ENCODE peak calls at places on chromosomes 6 and 20, in seven cellular contexts. Z, V, D, I, M, Y and K are unnamed samples.

GRCh38 chr6:170011233-170012142 is 260.1 kb downstream of the ERMARD start:
- DNase-seq in M (no peak), Z (no peak), I (no peak), V (no peak), D (no peak), Y (no peak), K (no peak)

GRCh38 chr6:105509506-105510331 is 106.8 kb upstream of the PREP start:
- DNase-seq in V (no peak), Y (no peak), Z (no peak), M (no peak), D (peak; percentile 72), I (no peak), K (no peak)

GRCh38 chr20:23159256-23159922 is 73.3 kb upstream of the CD93 start:
- DNase-seq in M (no peak), V (no peak), Y (no peak), I (no peak), Z (no peak), D (peak; percentile 51), K (no peak)

GRCh38 chr6:17505767-17506280 is 94.3 kb upstream of the FAM8A1 start:
- DNase-seq in Z (no peak), M (no peak), V (no peak), D (peak; percentile 21), I (no peak), Y (no peak), K (no peak)

GRCh38 chr6:166330612-166331011 is 11.7 kb downstream of the SFT2D1 start:
- DNase-seq in D (no peak), V (no peak), I (no peak), Y (no peak), Z (no peak), M (no peak), K (no peak)

GRCh38 chr6:44630125-44631028 is 242.9 kb downstream of the CDC5L start:
- DNase-seq in D (peak; percentile 71), M (no peak), Y (no peak), I (peak; percentile 41), V (no peak), Z (no peak), K (no peak)

GRCh38 chr6:89506716-89507597 is 74.0 kb downstream of the ANKRD6 start:
- DNase-seq in M (no peak), Z (no peak), Y (no peak), I (no peak), V (no peak), D (no peak), K (no peak)

GRCh38 chr6:101146389-101146788 is 247.1 kb upstream of the GRIK2 start:
- DNase-seq in V (no peak), I (no peak), Y (no peak), Z (no peak), D (peak; percentile 46), M (no peak), K (no peak)

GRCh38 chr20:44561876-44562275 is 20.5 kb upstream of the PKIG start:
- DNase-seq in M (no peak), V (no peak), Z (no peak), I (no peak), Y (no peak), D (no peak), K (no peak)

GRCh38 chr6:41373367-41373918 is 38.0 kb downstream of the NCR2 start:
- DNase-seq in I (no peak), V (no peak), Y (no peak), D (no peak), Z (no peak), M (no peak), K (no peak)

GRCh38 chr6:18533793-18534192 is 146.6 kb downstream of the RNF144B start:
- DNase-seq in M (no peak), V (no peak), I (no peak), Y (no peak), Z (no peak), D (no peak), K (no peak)

GRCh38 chr20:1567392-1568165 is 10.1 kb upstream of the SIRPD start:
- DNase-seq in D (peak; percentile 100), Z (no peak), I (no peak), M (no peak), V (no peak), Y (no peak), K (no peak)

GRCh38 chr6:29887330-29887818 is 55.0 kb upstream of the HLA-A start:
- DNase-seq in Z (peak; percentile 31), V (peak; percentile 44), I (no peak), Y (no peak), M (peak; percentile 8), D (peak; percentile 56), K (no peak)

GRCh38 chr6:46062312-46062711 is 46.7 kb upstream of the CLIC5 start:
- DNase-seq in V (no peak), M (no peak), I (no peak), Y (no peak), D (no peak), Z (no peak), K (no peak)

GRCh38 chr6:3334579-3334978 is 75.8 kb downstream of the PSMG4 start:
- DNase-seq in D (no peak), Y (no peak), Z (no peak), M (no peak), I (no peak), V (no peak), K (no peak)

GRCh38 chr6:149963212-149963461 is 606 bp upstream of the ULBP1 start:
- DNase-seq in D (peak; percentile 59), Z (no peak), I (peak; percentile 3), Y (no peak), V (peak; percentile 38), M (no peak), K (no peak)

GRCh38 chr6:34562350-34562749 is 6.2 kb upstream of the SPDEF start:
- DNase-seq in D (no peak), M (no peak), Y (no peak), V (no peak), Z (no peak), I (no peak), K (no peak)

GRCh38 chr6:42627674-42628073 is 63.8 kb downstream of the UBR2 start:
- DNase-seq in M (no peak), V (no peak), Y (no peak), D (no peak), I (no peak), Z (no peak), K (no peak)